ENCODE peak calls at places on chromosomes 12 and 14, in seven cellular contexts. N is BE2C; P is lung; E is effector memory CD4-positive, alpha-beta T cell; B is heart right ventricle; K is PC-3; F is heart left ventricle. Y is an unnamed sample. For H3K4me1, the result is how much of the 10 kb centered on the place peaks cover.

GRCh38 chr12:1083086-1083887 is 92.3 kb downstream of the ERC1 start:
- DNase-seq in E (no peak), B (no peak), K (no peak), F (no peak), N (peak), P (no peak), Y (no peak)

GRCh38 chr14:36952702-36953101 is 219.7 kb downstream of the SLC25A21 start:
- DNase-seq in K (peak), P (no peak), N (no peak), F (no peak), E (no peak), B (no peak), Y (no peak)

GRCh38 chr12:89544730-89545184 is 18.9 kb upstream of the POC1B start:
- DNase-seq in N (peak), P (peak), F (peak), E (no peak), B (peak), K (no peak), Y (peak)

GRCh38 chr12:29354954-29355353 is 26.0 kb downstream of the ERGIC2 start:
- DNase-seq in F (no peak), K (no peak), B (no peak), E (no peak), P (no peak), N (no peak), Y (no peak)

GRCh38 chr12:105420659-105421240 is 90.3 kb downstream of the C12orf75 start:
- DNase-seq in N (peak), P (peak), E (peak), F (peak), K (peak), B (peak), Y (peak)

GRCh38 chr12:113278631-113279030 is 56.3 kb downstream of the SLC8B1 start:
- DNase-seq in F (no peak), P (no peak), K (no peak), N (no peak), E (no peak), B (no peak), Y (no peak)

GRCh38 chr12:31922341-31923062 is 36.7 kb upstream of the RESF1 start:
- DNase-seq in P (no peak), F (no peak), K (peak), E (no peak), B (no peak), N (no peak), Y (peak)

GRCh38 chr14:83164016-83164415 is 1630.4 kb upstream of the SEL1L start:
- DNase-seq in F (no peak), N (no peak), K (peak), P (no peak), E (no peak), B (no peak), Y (peak)

GRCh38 chr14:23067847-23068791 is 10.8 kb upstream of the CDH24 start:
- DNase-seq in F (no peak), B (no peak), N (no peak), K (no peak), P (no peak), E (no peak), Y (no peak)

GRCh38 chr12:11711675-11712327 is 62.3 kb downstream of the ETV6 start:
- DNase-seq in K (no peak), P (no peak), N (no peak), F (no peak), E (no peak), B (no peak), Y (no peak)

GRCh38 chr14:91211017-91211416 is 33.5 kb downstream of the GPR68 start:
- DNase-seq in N (no peak), F (no peak), K (no peak), P (no peak), B (no peak), E (no peak), Y (no peak)

GRCh38 chr12:85374981-85375380 is 95.0 kb downstream of the ALX1 start:
- DNase-seq in P (no peak), F (no peak), N (no peak), E (no peak), K (no peak), B (no peak), Y (no peak)

GRCh38 chr14:64758711-64759554 is 54.7 kb downstream of the PLEKHG3 start:
- DNase-seq in B (no peak), P (no peak), N (peak), F (peak), K (peak), E (no peak), Y (peak)

GRCh38 chr12:31118831-31119530 is 45.3 kb downstream of the DDX11 start:
- DNase-seq in P (no peak), B (no peak), E (no peak), N (no peak), K (no peak), F (no peak), Y (no peak)

GRCh38 chr12:131901431-131902331 is 7.3 kb downstream of the ULK1 start:
- DNase-seq in B (peak), N (peak), K (no peak), P (no peak), F (peak), E (no peak), Y (no peak)

GRCh38 chr12:48818831-48819590 is 715 bp downstream of the CACNB3 start:
- DNase-seq in B (no peak), F (no peak), N (no peak), P (no peak), K (no peak), E (peak), Y (no peak)

GRCh38 chr12:7143564-7143963 is 13.4 kb downstream of the CLSTN3 start:
- DNase-seq in F (no peak), B (no peak), P (no peak), E (no peak), N (no peak), K (no peak), Y (no peak)

GRCh38 chr14:61468063-61468825 is 146.9 kb downstream of the PRKCH start:
- DNase-seq in N (no peak), P (peak), F (no peak), B (no peak), K (no peak), E (no peak), Y (no peak)

GRCh38 chr14:64766430-64767151 is 62.4 kb downstream of the PLEKHG3 start:
- DNase-seq in N (no peak), P (no peak), F (peak), K (peak), E (no peak), B (no peak), Y (no peak)

GRCh38 chr14:39109893-39110715 is 4.0 kb upstream of the GEMIN2 start:
- DNase-seq in F (no peak), P (no peak), N (no peak), K (no peak), B (no peak), E (no peak), Y (no peak)

GRCh38 chr14:95346266-95346665 is 26.6 kb upstream of the CLMN start:
- DNase-seq in B (no peak), E (no peak), P (no peak), F (no peak), N (no peak), K (no peak), Y (no peak)

GRCh38 chr12:1498199-1498740 is 96.1 kb downstream of the FBXL14 start:
- DNase-seq in B (no peak), E (no peak), F (no peak), K (no peak), P (no peak), N (no peak), Y (no peak)

GRCh38 chr12:106331594-106331993 is 26.0 kb upstream of the POLR3B start:
- DNase-seq in E (no peak), B (no peak), F (no peak), N (no peak), P (no peak), K (no peak), Y (no peak)

GRCh38 chr14:59333668-59334067 is 131.5 kb downstream of the GPR135 start:
- DNase-seq in E (no peak), B (no peak), F (no peak), N (no peak), P (peak), K (no peak), Y (no peak)

GRCh38 chr12:52067081-52067374 is 2.8 kb upstream of the ATG101 start:
- DNase-seq in K (no peak), F (no peak), B (no peak), E (no peak), N (no peak), P (no peak), Y (no peak)

GRCh38 chr12:129750426-129750825 is 153.4 kb downstream of the TMEM132D start:
- DNase-seq in B (no peak), K (no peak), E (no peak), N (no peak), F (no peak), P (no peak), Y (no peak)

GRCh38 chr14:88614218-88614907 is 51.5 kb downstream of the ZC3H14 start:
- DNase-seq in K (peak), F (no peak), E (no peak), B (no peak), P (no peak), N (no peak), Y (peak)

GRCh38 chr12:27123642-27124041 is 41.3 kb upstream of the C12orf71 start:
- DNase-seq in B (no peak), K (peak), N (no peak), F (no peak), E (no peak), P (no peak), Y (no peak)

GRCh38 chr12:100439797-100440196 is 33.9 kb upstream of the NR1H4 start:
- DNase-seq in P (no peak), E (no peak), B (no peak), N (no peak), K (no peak), F (no peak), Y (no peak)
- H3K4me1 ChIP-seq in P (under half), E (under half), B (under half), N (under half), K (under half), F (under half), Y (under half)

GRCh38 chr12:21884942-21885341 is 56.3 kb downstream of the ABCC9 start:
- DNase-seq in E (no peak), K (no peak), F (no peak), B (no peak), N (no peak), P (no peak), Y (no peak)

GRCh38 chr12:21877583-21877982 is 63.6 kb downstream of the ABCC9 start:
- DNase-seq in F (peak), K (no peak), P (no peak), N (no peak), B (no peak), E (no peak), Y (no peak)

GRCh38 chr12:21882635-21883034 is 58.6 kb downstream of the ABCC9 start:
- DNase-seq in K (no peak), E (no peak), N (no peak), P (no peak), F (no peak), B (no peak), Y (no peak)

GRCh38 chr12:21879312-21879711 is 61.9 kb downstream of the ABCC9 start:
- DNase-seq in E (no peak), F (no peak), N (no peak), B (no peak), K (no peak), P (no peak), Y (no peak)

GRCh38 chr12:21881950-21882349 is 59.3 kb downstream of the ABCC9 start:
- DNase-seq in E (no peak), B (peak), K (no peak), F (peak), P (no peak), N (no peak), Y (no peak)
- H3K4me1 ChIP-seq in E (under half), B (under half), K (under half), F (under half), P (under half), N (under half), Y (under half)

GRCh38 chr14:48536318-48536717 is 860.9 kb upstream of the MDGA2 start:
- DNase-seq in E (no peak), P (no peak), B (no peak), N (peak), K (peak), F (no peak), Y (no peak)
- H3K4me1 ChIP-seq in E (under half), P (under half), B (under half), N (under half), K (under half), F (under half), Y (under half)

DNA sequence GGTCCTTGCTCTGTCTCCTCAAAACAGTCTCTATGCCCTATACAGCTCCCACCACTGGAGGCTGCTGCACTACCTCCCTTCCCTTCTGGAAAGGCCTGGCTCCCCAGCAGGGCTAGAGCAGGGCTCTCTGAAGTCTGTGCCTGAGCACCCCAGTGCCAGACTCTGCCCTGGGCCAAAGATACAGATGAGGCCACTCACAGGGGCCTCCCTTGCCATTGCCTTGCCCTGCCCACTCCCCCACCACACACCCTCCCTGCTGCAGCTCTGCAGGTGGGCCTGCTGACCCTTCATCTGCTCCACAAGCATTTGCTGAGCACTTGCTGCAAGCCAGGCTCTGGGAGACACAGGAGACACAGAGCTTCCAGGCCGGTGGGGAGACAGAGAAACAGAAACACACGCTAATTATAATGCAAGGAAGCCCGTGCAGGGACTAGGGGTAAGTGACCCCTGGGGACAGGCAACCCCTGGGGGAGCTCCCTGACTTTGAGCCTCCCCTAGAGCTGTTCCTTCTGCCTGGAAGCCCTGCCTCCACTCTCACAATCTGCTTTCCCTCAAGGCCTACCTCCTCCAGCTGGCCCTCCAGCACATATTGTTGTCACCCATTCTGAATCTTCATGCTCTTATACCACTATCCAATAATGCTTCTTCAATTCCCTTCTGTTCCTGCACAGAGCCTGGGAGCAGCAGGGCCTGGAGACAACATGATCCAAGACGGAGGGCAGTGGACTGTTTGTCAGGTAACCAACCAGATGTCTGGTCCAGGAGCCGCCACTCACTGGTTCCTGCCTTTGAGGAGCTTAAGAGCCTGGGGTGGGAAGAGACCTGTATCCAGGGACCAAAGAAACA is 32.6 kb upstream of the PNMA1 start:
- DNase-seq in F (no peak), N (peak), E (no peak), K (no peak), B (peak), P (no peak), Y (no peak)
- H3K4me1 ChIP-seq in F (half or more), N (half or more), E (half or more), K (half or more), B (half or more), P (half or more), Y (under half)

GRCh38 chr14:68787235-68787727 is 5.6 kb downstream of the ZFP36L1 start:
- DNase-seq in K (no peak), B (no peak), P (no peak), F (peak), N (no peak), E (peak), Y (no peak)
- H3K4me1 ChIP-seq in K (half or more), B (under half), P (under half), F (under half), N (under half), E (half or more), Y (under half)

DNA sequence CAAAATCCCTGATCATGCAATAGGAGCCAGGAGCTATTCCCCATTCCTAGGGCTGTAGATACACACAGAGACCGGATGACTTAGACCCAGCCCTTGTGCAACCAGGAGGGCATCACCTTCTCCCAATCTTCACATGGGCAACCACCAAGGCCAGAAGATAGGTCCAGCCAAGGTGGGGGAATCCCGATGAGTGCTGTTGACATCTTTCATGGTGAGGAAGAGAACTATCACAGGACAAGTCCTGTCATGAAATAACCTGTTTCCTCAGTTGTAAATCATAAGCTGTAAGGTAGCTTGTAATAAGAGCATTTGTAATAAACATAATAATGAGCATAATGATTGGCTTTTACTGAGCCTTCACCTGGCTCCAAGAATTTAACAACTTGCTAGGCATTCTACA is 89.5 kb downstream of the GCH1 start:
- DNase-seq in E (no peak), N (no peak), P (no peak), K (no peak), F (no peak), B (no peak), Y (no peak)
- H3K4me1 ChIP-seq in E (under half), N (under half), P (under half), K (under half), F (under half), B (under half), Y (under half)

DNA sequence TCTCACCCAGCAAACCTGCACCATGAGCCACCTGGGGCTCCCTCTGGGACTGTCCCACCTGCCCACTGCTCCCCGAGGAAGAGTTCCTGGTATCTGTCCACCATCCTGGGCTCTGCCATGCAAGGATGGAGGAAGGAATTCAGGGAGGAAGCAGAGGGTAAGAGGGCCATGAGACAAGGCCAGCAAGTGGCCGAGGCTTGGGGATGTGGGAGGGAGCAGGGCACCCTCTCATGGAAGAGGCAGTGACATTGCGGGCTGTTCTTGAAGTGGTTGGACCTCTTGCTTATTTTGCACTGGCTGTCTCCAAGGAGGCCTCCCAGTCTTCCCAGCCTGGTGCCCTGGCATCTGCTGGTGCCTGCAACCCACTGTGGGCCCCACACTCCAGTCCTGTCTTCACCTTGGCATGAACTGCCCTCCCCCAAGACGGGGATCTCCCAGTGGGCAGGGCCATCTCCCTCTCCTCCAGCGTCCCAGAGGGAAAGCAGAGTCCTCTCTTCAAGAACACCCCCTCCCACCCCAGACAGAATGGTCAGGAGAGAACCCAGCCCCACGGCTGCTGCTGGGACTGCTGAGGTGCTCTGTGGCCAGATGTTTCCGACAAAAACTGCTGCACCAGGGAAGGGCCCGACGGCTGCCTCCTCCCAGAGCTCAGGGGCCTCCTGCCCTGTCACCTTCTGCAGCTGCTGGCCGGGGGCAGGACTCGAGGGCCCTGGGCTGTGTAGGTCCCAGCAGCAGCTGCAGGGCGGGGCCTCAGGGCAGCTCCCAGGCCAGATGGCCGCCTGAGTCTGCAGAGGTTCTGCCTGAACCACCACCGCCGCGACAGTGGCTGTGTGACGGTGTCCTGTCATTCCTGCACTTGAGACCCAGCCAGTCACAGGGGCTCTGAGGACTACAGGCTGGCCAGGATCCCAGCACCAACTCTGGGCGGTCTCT is 1.8 kb upstream of the AKT1 start:
- DNase-seq in B (peak), N (peak), P (no peak), F (peak), K (no peak), E (no peak), Y (no peak)
- H3K4me1 ChIP-seq in B (under half), N (under half), P (under half), F (under half), K (under half), E (under half), Y (under half)

GRCh38 chr14:49931523-49931922 is 38.6 kb downstream of the ARF6 start:
- DNase-seq in N (no peak), B (no peak), F (no peak), E (no peak), K (no peak), P (no peak), Y (no peak)
- H3K4me1 ChIP-seq in N (under half), B (under half), F (under half), E (under half), K (under half), P (under half), Y (under half)

DNA sequence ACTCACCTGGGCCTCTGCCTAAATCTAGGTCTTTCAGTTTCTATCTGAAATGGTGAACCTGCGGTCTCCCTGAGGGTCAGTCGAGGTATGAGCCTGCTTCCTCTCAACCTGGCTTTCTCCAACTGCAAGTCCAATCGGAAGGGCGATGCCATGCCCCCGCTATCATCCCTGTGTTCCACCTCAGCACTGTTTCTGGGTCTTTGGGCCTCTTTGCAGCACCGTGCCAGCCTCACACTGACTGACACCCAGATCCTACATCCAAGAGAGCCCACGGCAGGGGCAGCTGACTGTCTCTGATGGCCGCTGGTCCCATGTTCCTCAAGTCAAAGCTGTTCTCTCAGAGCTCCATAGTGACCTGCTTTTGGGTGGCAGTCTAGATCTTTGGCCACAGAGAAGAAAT is 120.7 kb downstream of the PAPOLA start:
- DNase-seq in K (no peak), F (no peak), B (no peak), P (no peak), E (no peak), N (no peak), Y (peak)
- H3K4me1 ChIP-seq in K (under half), F (under half), B (under half), P (under half), E (under half), N (under half), Y (under half)

Y was measured in SJSA1.